ENCODE peak calls at places on chromosomes 5 and 9, in nine cellular contexts. One of them, this sample, is unnamed.

GRCh38 chr5:173315495-173316352 is 12.5 kb downstream of the STC2 start:
- DNase-seq in prostate gland: peak; percentile 47
- DNase-seq in suprapubic skin: peak; percentile 66
- DNase-seq in stomach: no peak
- DNase-seq in K562: no peak
- DNase-seq in vagina: no peak
- DNase-seq in GM23338: peak; percentile 53
- DNase-seq in HCT116: no peak
- DNase-seq in transverse colon: no peak
- DNase-seq in this sample: peak; percentile 87

GRCh38 chr9:94084314-94084713 is at the start of gene PTPDC1:
- DNase-seq in prostate gland: no peak
- DNase-seq in suprapubic skin: no peak
- DNase-seq in stomach: no peak
- DNase-seq in K562: peak; percentile 25
- DNase-seq in vagina: no peak
- DNase-seq in GM23338: peak; percentile 88
- DNase-seq in HCT116: peak; percentile 77
- DNase-seq in transverse colon: no peak
- DNase-seq in this sample: no peak

GRCh38 chr5:138726848-138727247 is 26.4 kb upstream of the CTNNA1 start:
- DNase-seq in prostate gland: no peak
- DNase-seq in suprapubic skin: no peak
- DNase-seq in stomach: no peak
- DNase-seq in K562: no peak
- DNase-seq in vagina: no peak
- DNase-seq in GM23338: no peak
- DNase-seq in HCT116: no peak
- DNase-seq in transverse colon: no peak
- DNase-seq in this sample: no peak

GRCh38 chr9:20408513-20408912 is 213.8 kb downstream of the MLLT3 start:
- DNase-seq in prostate gland: no peak
- DNase-seq in suprapubic skin: no peak
- DNase-seq in stomach: no peak
- DNase-seq in K562: no peak
- DNase-seq in vagina: no peak
- DNase-seq in GM23338: peak; percentile 50
- DNase-seq in HCT116: no peak
- DNase-seq in transverse colon: peak; percentile 64
- DNase-seq in this sample: no peak

GRCh38 chr9:129069128-129069824 is 11.6 kb upstream of the DOLPP1 start:
- DNase-seq in prostate gland: no peak
- DNase-seq in suprapubic skin: no peak
- DNase-seq in stomach: peak; percentile 92
- DNase-seq in K562: peak; percentile 86
- DNase-seq in vagina: no peak
- DNase-seq in GM23338: no peak
- DNase-seq in HCT116: no peak
- DNase-seq in transverse colon: peak; percentile 71
- DNase-seq in this sample: no peak

GRCh38 chr5:7592910-7593309 is 197.0 kb downstream of the ADCY2 start:
- DNase-seq in prostate gland: no peak
- DNase-seq in suprapubic skin: no peak
- DNase-seq in stomach: no peak
- DNase-seq in K562: no peak
- DNase-seq in vagina: no peak
- DNase-seq in GM23338: peak; percentile 52
- DNase-seq in HCT116: no peak
- DNase-seq in transverse colon: no peak
- DNase-seq in this sample: no peak

GRCh38 chr5:42984307-42984706 is 55.8 kb downstream of the ANXA2R start:
- DNase-seq in prostate gland: no peak
- DNase-seq in suprapubic skin: no peak
- DNase-seq in stomach: no peak
- DNase-seq in K562: no peak
- DNase-seq in vagina: no peak
- DNase-seq in GM23338: no peak
- DNase-seq in HCT116: no peak
- DNase-seq in transverse colon: no peak
- DNase-seq in this sample: no peak

GRCh38 chr9:6598249-6598725 is 47.2 kb downstream of the GLDC start:
- DNase-seq in prostate gland: no peak
- DNase-seq in suprapubic skin: no peak
- DNase-seq in stomach: no peak
- DNase-seq in K562: no peak
- DNase-seq in vagina: no peak
- DNase-seq in GM23338: no peak
- DNase-seq in HCT116: no peak
- DNase-seq in transverse colon: no peak
- DNase-seq in this sample: no peak

GRCh38 chr5:80082731-80083114 is 47.6 kb downstream of the THBS4 start:
- DNase-seq in prostate gland: peak; percentile 45
- DNase-seq in suprapubic skin: peak; percentile 82
- DNase-seq in stomach: peak; percentile 55
- DNase-seq in K562: peak; percentile 91
- DNase-seq in vagina: no peak
- DNase-seq in GM23338: peak; percentile 89
- DNase-seq in HCT116: peak; percentile 22
- DNase-seq in transverse colon: peak; percentile 45
- DNase-seq in this sample: peak; percentile 24

GRCh38 chr5:54673523-54674225 is 156.1 kb downstream of the SNX18 start:
- DNase-seq in prostate gland: no peak
- DNase-seq in suprapubic skin: no peak
- DNase-seq in stomach: peak; percentile 44
- DNase-seq in K562: no peak
- DNase-seq in vagina: no peak
- DNase-seq in GM23338: no peak
- DNase-seq in HCT116: no peak
- DNase-seq in transverse colon: peak; percentile 52
- DNase-seq in this sample: no peak

GRCh38 chr5:107215581-107215980 is 455.2 kb downstream of the EFNA5 start:
- DNase-seq in prostate gland: no peak
- DNase-seq in suprapubic skin: no peak
- DNase-seq in stomach: no peak
- DNase-seq in K562: no peak
- DNase-seq in vagina: no peak
- DNase-seq in GM23338: no peak
- DNase-seq in HCT116: no peak
- DNase-seq in transverse colon: no peak
- DNase-seq in this sample: no peak

GRCh38 chr5:154523104-154523503 is 45.1 kb upstream of the HAND1 start:
- DNase-seq in prostate gland: no peak
- DNase-seq in suprapubic skin: no peak
- DNase-seq in stomach: no peak
- DNase-seq in K562: no peak
- DNase-seq in vagina: no peak
- DNase-seq in GM23338: no peak
- DNase-seq in HCT116: no peak
- DNase-seq in transverse colon: no peak
- DNase-seq in this sample: no peak

GRCh38 chr9:117555964-117556629 is 141.2 kb upstream of the ASTN2 start:
- DNase-seq in prostate gland: peak; percentile 47
- DNase-seq in suprapubic skin: peak; percentile 59
- DNase-seq in stomach: peak; percentile 78
- DNase-seq in K562: peak; percentile 23
- DNase-seq in vagina: no peak
- DNase-seq in GM23338: peak; percentile 91
- DNase-seq in HCT116: no peak
- DNase-seq in transverse colon: peak; percentile 71
- DNase-seq in this sample: no peak

GRCh38 chr5:14105717-14106435 is 37.3 kb upstream of the TRIO start:
- DNase-seq in prostate gland: no peak
- DNase-seq in suprapubic skin: no peak
- DNase-seq in stomach: no peak
- DNase-seq in K562: no peak
- DNase-seq in vagina: no peak
- DNase-seq in GM23338: no peak
- DNase-seq in HCT116: peak; percentile 67
- DNase-seq in transverse colon: no peak
- DNase-seq in this sample: peak; percentile 29

GRCh38 chr5:150626853-150627276 is 13.6 kb upstream of the SYNPO start:
- DNase-seq in prostate gland: no peak
- DNase-seq in suprapubic skin: no peak
- DNase-seq in stomach: peak; percentile 67
- DNase-seq in K562: no peak
- DNase-seq in vagina: no peak
- DNase-seq in GM23338: no peak
- DNase-seq in HCT116: no peak
- DNase-seq in transverse colon: peak; percentile 41
- DNase-seq in this sample: peak; percentile 60
- TF ChIP-seq POLR2AphosphoS5 in prostate gland: no peak
- TF ChIP-seq POLR2AphosphoS5 in suprapubic skin: no peak
- TF ChIP-seq POLR2AphosphoS5 in stomach: no peak
- TF ChIP-seq POLR2AphosphoS5 in K562: no peak
- TF ChIP-seq POLR2AphosphoS5 in vagina: no peak
- TF ChIP-seq POLR2AphosphoS5 in GM23338: no peak
- TF ChIP-seq POLR2AphosphoS5 in HCT116: no peak
- TF ChIP-seq POLR2AphosphoS5 in transverse colon: peak; percentile 9
- TF ChIP-seq POLR2AphosphoS5 in this sample: peak; percentile 15

GRCh38 chr9:37422289-37423104 is at the start of gene GRHPR:
- DNase-seq in prostate gland: peak; percentile 87
- DNase-seq in suprapubic skin: peak; percentile 91
- DNase-seq in stomach: peak; percentile 91
- DNase-seq in K562: peak; percentile 97
- DNase-seq in vagina: no peak
- DNase-seq in GM23338: peak; percentile 88
- DNase-seq in HCT116: peak; percentile 52
- DNase-seq in transverse colon: peak; percentile 94
- DNase-seq in this sample: peak; percentile 77

GRCh38 chr9:37424686-37425297 is 2.3 kb downstream of the GRHPR start:
- DNase-seq in prostate gland: no peak
- DNase-seq in suprapubic skin: no peak
- DNase-seq in stomach: no peak
- DNase-seq in K562: no peak
- DNase-seq in vagina: no peak
- DNase-seq in GM23338: no peak
- DNase-seq in HCT116: no peak
- DNase-seq in transverse colon: no peak
- DNase-seq in this sample: no peak

GRCh38 chr9:37423508-37423907 is 1.0 kb downstream of the GRHPR start:
- DNase-seq in prostate gland: no peak
- DNase-seq in suprapubic skin: no peak
- DNase-seq in stomach: no peak
- DNase-seq in K562: no peak
- DNase-seq in vagina: no peak
- DNase-seq in GM23338: no peak
- DNase-seq in HCT116: no peak
- DNase-seq in transverse colon: no peak
- DNase-seq in this sample: no peak

GRCh38 chr9:37425298-37425752 is 2.8 kb downstream of the GRHPR start:
- DNase-seq in prostate gland: no peak
- DNase-seq in suprapubic skin: no peak
- DNase-seq in stomach: no peak
- DNase-seq in K562: no peak
- DNase-seq in vagina: no peak
- DNase-seq in GM23338: no peak
- DNase-seq in HCT116: no peak
- DNase-seq in transverse colon: no peak
- DNase-seq in this sample: no peak

DNA sequence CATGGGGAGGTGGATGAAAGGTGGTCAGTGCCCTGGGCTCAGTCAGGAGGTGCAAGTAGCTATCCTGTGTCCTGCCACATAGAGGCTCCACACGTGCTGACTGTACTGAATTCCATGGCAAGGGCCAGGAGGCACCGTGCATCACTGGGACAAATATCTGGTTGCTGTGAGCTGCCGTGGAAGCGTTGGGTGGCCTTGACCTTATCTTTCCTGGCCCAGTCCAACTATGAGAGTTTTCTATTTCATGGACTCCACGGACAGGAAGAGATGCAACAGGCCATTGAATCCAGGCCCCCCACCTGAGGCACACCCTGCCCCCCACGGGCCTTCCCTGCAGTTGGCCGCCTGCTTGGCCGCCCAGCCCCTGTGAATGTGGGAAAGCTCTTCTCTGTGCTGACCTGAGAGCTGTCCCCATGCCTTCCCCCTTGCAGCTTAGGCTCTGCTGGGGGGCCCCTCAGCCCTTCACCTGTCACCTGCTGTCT is 1.7 kb downstream of the GRHPR start:
- DNase-seq in prostate gland: no peak
- DNase-seq in suprapubic skin: no peak
- DNase-seq in stomach: no peak
- DNase-seq in K562: no peak
- DNase-seq in vagina: no peak
- DNase-seq in GM23338: no peak
- DNase-seq in HCT116: no peak
- DNase-seq in transverse colon: no peak
- DNase-seq in this sample: no peak
- H3K4me3 ChIP-seq in prostate gland: no peak overlapping the region
- H3K4me3 ChIP-seq in suprapubic skin: peak overlapping the region; percentile 85
- H3K4me3 ChIP-seq in stomach: peak overlapping the region; percentile 81
- H3K4me3 ChIP-seq in K562: peak overlapping the region; percentile 90
- H3K4me3 ChIP-seq in vagina: peak overlapping the region; percentile 88
- H3K4me3 ChIP-seq in GM23338: peak overlapping the region; percentile 92
- H3K4me3 ChIP-seq in HCT116: peak overlapping the region; percentile 96
- H3K4me3 ChIP-seq in transverse colon: no peak overlapping the region
- H3K4me3 ChIP-seq in this sample: no peak overlapping the region

DNA sequence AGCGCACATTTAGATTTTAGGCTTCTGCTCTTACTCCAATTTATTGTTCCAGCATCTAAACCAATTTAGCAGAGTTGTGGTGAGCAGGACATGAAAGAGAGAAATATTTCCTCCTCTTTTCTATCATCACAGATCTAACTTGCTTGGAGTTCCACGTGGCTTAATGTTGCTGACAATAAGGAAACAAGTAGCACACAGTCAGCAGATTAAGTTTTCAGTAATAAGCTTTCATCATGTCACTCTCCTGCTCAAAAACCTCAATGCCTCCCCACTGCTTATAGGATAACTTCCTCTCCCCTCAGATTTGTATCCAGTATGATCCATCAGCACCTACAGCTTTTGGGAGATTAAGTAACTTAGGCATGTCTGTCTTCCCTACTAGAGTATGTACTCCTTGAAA is 10.4 kb upstream of the SSBP2 start:
- DNase-seq in prostate gland: no peak
- DNase-seq in suprapubic skin: no peak
- DNase-seq in stomach: no peak
- DNase-seq in K562: no peak
- DNase-seq in vagina: no peak
- DNase-seq in GM23338: no peak
- DNase-seq in HCT116: no peak
- DNase-seq in transverse colon: no peak
- DNase-seq in this sample: no peak
- TF ChIP-seq POLR2AphosphoS5 in prostate gland: no peak
- TF ChIP-seq POLR2AphosphoS5 in suprapubic skin: no peak
- TF ChIP-seq POLR2AphosphoS5 in stomach: no peak
- TF ChIP-seq POLR2AphosphoS5 in K562: no peak
- TF ChIP-seq POLR2AphosphoS5 in vagina: no peak
- TF ChIP-seq POLR2AphosphoS5 in GM23338: no peak
- TF ChIP-seq POLR2AphosphoS5 in HCT116: no peak
- TF ChIP-seq POLR2AphosphoS5 in transverse colon: no peak
- TF ChIP-seq POLR2AphosphoS5 in this sample: no peak

DNA sequence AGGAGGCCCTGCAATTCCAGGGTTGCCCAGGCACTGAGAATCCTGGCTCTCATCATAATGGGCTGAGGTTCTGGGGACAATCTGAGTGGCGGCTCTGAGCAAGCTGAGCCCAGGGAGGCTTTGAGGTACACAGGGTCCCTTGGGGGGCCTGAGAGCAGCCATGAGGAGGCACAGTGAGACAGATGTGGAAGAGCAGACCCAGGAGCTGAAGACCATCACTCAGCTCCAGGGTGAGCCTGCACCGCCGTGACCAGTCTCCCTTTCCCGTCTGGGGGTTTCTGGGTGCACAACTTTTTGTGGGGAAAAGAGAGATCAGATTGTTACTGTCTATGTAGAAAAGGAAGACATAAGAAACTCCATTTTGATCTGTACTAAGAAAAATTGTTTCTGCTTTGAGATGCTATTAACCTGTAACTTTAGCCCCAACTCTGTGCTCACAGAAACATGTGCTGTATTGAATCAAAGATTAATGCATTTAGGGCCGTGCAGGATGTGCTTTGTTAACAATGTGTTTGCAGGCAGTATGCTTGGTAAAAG is at the start of gene CCDC183:
- DNase-seq in prostate gland: no peak
- DNase-seq in suprapubic skin: no peak
- DNase-seq in stomach: no peak
- DNase-seq in K562: no peak
- DNase-seq in vagina: no peak
- DNase-seq in GM23338: no peak
- DNase-seq in HCT116: no peak
- DNase-seq in transverse colon: no peak
- DNase-seq in this sample: no peak
- H3K4me3 ChIP-seq in prostate gland: no peak within 1 kb of the TSS
- H3K4me3 ChIP-seq in suprapubic skin: no peak within 1 kb of the TSS
- H3K4me3 ChIP-seq in stomach: no peak within 1 kb of the TSS
- H3K4me3 ChIP-seq in K562: no peak within 1 kb of the TSS
- H3K4me3 ChIP-seq in vagina: no peak within 1 kb of the TSS
- H3K4me3 ChIP-seq in GM23338: no peak within 1 kb of the TSS
- H3K4me3 ChIP-seq in HCT116: no peak within 1 kb of the TSS
- H3K4me3 ChIP-seq in transverse colon: no peak within 1 kb of the TSS
- H3K4me3 ChIP-seq in this sample: no peak within 1 kb of the TSS

This sample was measured in breast epithelium.